ENCODE peak calls at places on chromosomes 16 and 17, in six cellular contexts. W, O, P, Z, V and J are unnamed samples.

GRCh38 chr16:72999541-73000019 is 48.3 kb downstream of the ZFHX3 start:
- DNase-seq in O (no peak), W (no peak), P (no peak), V (no peak), Z (no peak), J (no peak)

GRCh38 chr16:86882586-86883280 is 304.4 kb downstream of the FOXL1 start:
- DNase-seq in O (no peak), W (no peak), P (no peak), V (no peak), Z (peak), J (no peak)

GRCh38 chr17:80385046-80385445 is 29.9 kb upstream of the ENDOV start:
- DNase-seq in Z (no peak), W (no peak), V (no peak), P (no peak), O (no peak), J (no peak)

GRCh38 chr17:45394913-45395568 is 37.6 kb downstream of the ARHGAP27 start:
- DNase-seq in Z (peak), V (no peak), O (peak), W (peak), P (peak), J (no peak)

GRCh38 chr16:16890964-16891363 is 512.0 kb downstream of the NPIPA7 start:
- DNase-seq in V (no peak), P (no peak), W (no peak), Z (no peak), O (no peak), J (no peak)

GRCh38 chr16:56936491-56936890 is 4.5 kb downstream of the HERPUD1 start:
- DNase-seq in Z (no peak), P (no peak), W (no peak), O (no peak), V (no peak), J (no peak)

GRCh38 chr17:61410100-61410551 is 10.5 kb downstream of the TBX2 start:
- DNase-seq in Z (peak), V (no peak), O (no peak), P (no peak), W (no peak), J (peak)

GRCh38 chr17:76881966-76882365 is 13.8 kb downstream of the MGAT5B start:
- DNase-seq in O (no peak), W (no peak), P (no peak), V (no peak), Z (peak), J (no peak)

GRCh38 chr17:2107506-2107905 is 52.6 kb downstream of the HIC1 start:
- DNase-seq in V (no peak), P (no peak), O (no peak), W (no peak), Z (no peak), J (peak)

GRCh38 chr16:65125871-65126270 is 4.0 kb upstream of the CDH11 start:
- DNase-seq in O (peak), P (no peak), W (no peak), V (no peak), Z (no peak), J (no peak)

GRCh38 chr16:3170440-3171180 is 17.4 kb upstream of the OR1F1 start:
- DNase-seq in Z (peak), P (no peak), V (no peak), W (no peak), O (peak), J (no peak)

GRCh38 chr16:10245002-10245401 is 62.8 kb upstream of the GRIN2A start:
- DNase-seq in P (no peak), O (no peak), V (no peak), W (no peak), Z (no peak), J (no peak)

GRCh38 chr16:83994087-83994486 is 26.0 kb downstream of the NECAB2 start:
- DNase-seq in W (peak), P (no peak), Z (no peak), O (peak), V (no peak), J (no peak)

GRCh38 chr17:14209215-14209614 is 27.4 kb downstream of the CDRT15 start:
- DNase-seq in O (no peak), W (no peak), Z (no peak), V (peak), P (no peak), J (no peak)

GRCh38 chr17:46085522-46085921 is 86.5 kb downstream of the STH start:
- DNase-seq in V (no peak), O (no peak), Z (no peak), W (no peak), P (no peak), J (no peak)

GRCh38 chr17:8954339-8954738 is 11.2 kb downstream of the PIK3R5 start:
- DNase-seq in P (no peak), Z (peak), O (peak), V (peak), W (peak), J (peak)

GRCh38 chr16:24978370-24978914 is 36.7 kb downstream of the ARHGAP17 start:
- DNase-seq in W (no peak), O (no peak), P (no peak), V (no peak), Z (no peak), J (peak)

GRCh38 chr17:76104140-76104895 is 731 bp upstream of the EXOC7 start:
- DNase-seq in Z (peak), O (peak), V (no peak), W (no peak), P (no peak), J (no peak)

GRCh38 chr17:27540300-27541105 is 84.3 kb downstream of the KSR1 start:
- DNase-seq in P (peak), O (peak), Z (peak), W (peak), V (peak), J (peak)

GRCh38 chr16:59394526-59394925 is 660.4 kb upstream of the GOT2 start:
- DNase-seq in P (no peak), O (no peak), Z (no peak), V (no peak), W (no peak), J (no peak)

GRCh38 chr16:4315185-4316102 is at the start of gene GLIS2:
- DNase-seq in Z (peak), O (peak), W (peak), P (peak), V (no peak), J (no peak)

GRCh38 chr16:53821487-53821886 is 117.5 kb downstream of the FTO start:
- DNase-seq in Z (no peak), V (no peak), W (no peak), P (no peak), O (no peak), J (no peak)

GRCh38 chr16:49356728-49357488 is 16.7 kb upstream of the C16orf78 start:
- DNase-seq in O (no peak), Z (no peak), V (no peak), W (no peak), P (no peak), J (no peak)

GRCh38 chr16:28324235-28324886 is 32.0 kb downstream of the SBK1 start:
- DNase-seq in W (no peak), V (no peak), Z (peak), P (no peak), O (no peak), J (no peak)

GRCh38 chr16:50213939-50214519 is 52.3 kb upstream of the ADCY7 start:
- DNase-seq in V (no peak), P (no peak), Z (no peak), W (no peak), O (peak), J (no peak)

GRCh38 chr16:25034916-25035315 is 19.7 kb upstream of the ARHGAP17 start:
- DNase-seq in Z (no peak), P (no peak), O (no peak), V (no peak), W (no peak), J (no peak)

GRCh38 chr17:78789149-78789662 is 7.1 kb upstream of the CYTH1 start:
- DNase-seq in O (no peak), W (peak), V (no peak), P (no peak), Z (peak), J (no peak)

GRCh38 chr17:12429125-12429524 is 236.6 kb upstream of the MYOCD start:
- DNase-seq in P (no peak), W (no peak), V (no peak), Z (no peak), O (no peak), J (no peak)

DNA sequence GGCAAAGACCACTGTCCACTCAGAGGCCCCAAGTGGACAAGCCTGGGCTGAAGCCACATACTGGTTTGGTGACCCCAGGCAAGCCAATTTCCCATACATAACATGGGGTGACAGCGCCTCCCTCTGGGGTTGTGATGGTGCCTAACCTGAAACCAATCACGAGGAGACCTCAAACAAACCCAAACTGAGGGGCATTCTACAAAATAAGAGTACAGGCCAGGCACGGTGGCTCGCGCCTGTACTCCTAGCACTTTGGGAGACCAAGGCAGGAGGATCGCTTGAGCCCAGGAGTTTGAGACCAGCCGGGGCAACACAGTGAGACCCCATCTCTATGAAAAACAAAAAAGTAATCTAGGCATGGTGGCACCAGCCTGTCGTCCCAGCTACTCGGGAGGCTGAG is 3.6 kb downstream of the P2RX5 start:
- DNase-seq in P (no peak), W (no peak), Z (no peak), O (no peak), V (no peak), J (no peak)
- TF ChIP-seq CTCF in P (no peak), W (no peak), Z (no peak), O (peak), V (no peak), J (no peak)

DNA sequence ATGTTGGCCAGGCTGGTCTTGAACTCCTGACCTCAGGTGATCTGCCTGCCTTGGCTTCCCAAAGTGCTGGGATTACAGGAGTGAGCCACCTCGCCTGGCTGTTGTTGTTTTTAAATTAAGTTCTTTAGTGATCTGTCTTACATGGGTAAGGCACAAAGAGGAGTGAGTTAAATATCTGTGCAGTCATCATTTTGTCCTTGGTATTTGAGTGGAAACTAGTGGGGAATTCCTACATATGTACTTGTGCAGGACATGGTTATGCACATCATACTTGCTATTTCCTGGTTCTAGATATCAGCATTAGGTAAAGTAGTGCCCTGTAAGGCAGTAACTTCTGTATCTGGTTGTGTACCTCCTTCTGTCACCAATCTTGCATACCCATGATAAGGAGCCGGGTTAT is 3.7 kb downstream of the KPNB1 start:
- DNase-seq in W (no peak), V (no peak), Z (no peak), O (no peak), P (no peak), J (peak)
- H3K4me3 ChIP-seq in W (no peak), V (no peak), Z (no peak), O (peak), P (no peak), J (no peak)

GRCh38 chr16:89701425-89702406 is at the start of gene SPATA2L:
- DNase-seq in W (peak), O (peak), P (peak), Z (peak), V (peak), J (peak)
- TF ChIP-seq POLR2A in W (peak), O (peak), P (peak), Z (peak), V (peak), J (peak)

GRCh38 chr17:74862108-74862901 is 2.6 kb upstream of the GRIN2C start:
- DNase-seq in P (peak), V (no peak), O (peak), W (no peak), Z (peak), J (no peak)
- TF ChIP-seq CTCF in P (peak), V (peak), O (peak), W (peak), Z (peak), J (peak)

GRCh38 chr16:1198194-1198593 is 26.9 kb downstream of the TPSG1 start:
- DNase-seq in Z (no peak), P (no peak), W (no peak), O (no peak), V (no peak), J (no peak)
- H3K4me3 ChIP-seq in Z (no peak), P (no peak), W (no peak), O (no peak), V (no peak), J (no peak)

DNA sequence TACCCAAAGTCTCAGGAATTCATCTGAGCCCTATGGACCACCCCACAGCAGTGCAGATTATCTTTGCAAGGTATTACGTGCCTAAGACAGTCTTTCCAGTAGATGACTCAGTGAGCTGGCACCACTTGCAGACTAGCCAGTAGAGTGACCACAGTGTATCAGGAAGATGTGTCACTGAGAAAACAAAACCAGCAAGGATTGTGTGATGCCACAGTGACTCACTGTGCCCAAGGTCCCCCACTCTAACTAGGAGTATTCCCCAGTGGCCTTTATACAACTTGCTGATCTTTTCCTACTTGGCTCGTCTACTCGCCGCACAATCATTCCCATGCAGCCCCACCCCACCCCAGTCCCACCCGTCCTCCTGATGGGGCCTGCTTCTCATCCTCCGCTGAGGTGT is 26.8 kb upstream of the PRKCA start:
- DNase-seq in V (no peak), W (peak), Z (no peak), P (no peak), O (peak), J (no peak)
- TF ChIP-seq POLR2A in V (no peak), W (no peak), Z (no peak), P (no peak), O (no peak), J (no peak)

GRCh38 chr16:66547101-66547989 is 2.6 kb downstream of the TK2 start:
- DNase-seq in P (no peak), W (no peak), V (no peak), O (no peak), Z (no peak), J (no peak)

GRCh38 chr16:66548068-66548467 is 1.9 kb downstream of the TK2 start:
- DNase-seq in V (no peak), W (no peak), O (no peak), Z (no peak), P (no peak), J (no peak)

GRCh38 chr16:66548868-66549267 is 1.1 kb downstream of the TK2 start:
- DNase-seq in Z (no peak), O (no peak), W (no peak), V (no peak), P (no peak), J (no peak)

GRCh38 chr16:66551362-66551761 is 1.0 kb upstream of the CKLF start:
- DNase-seq in O (peak), Z (peak), P (no peak), W (peak), V (no peak), J (no peak)

GRCh38 chr16:66549284-66550131 is at the start of gene TK2:
- DNase-seq in Z (peak), O (peak), W (peak), P (peak), V (no peak), J (no peak)
- TF ChIP-seq CTCF in Z (peak), O (peak), W (peak), P (peak), V (no peak), J (no peak)